ENCODE peak calls at places on chromosomes 11 and 22, in four cellular contexts. A, N, K and H are unnamed samples.

GRCh38 chr22:37546436-37547248 is 13.6 kb upstream of the CDC42EP1 start:
- DNase-seq in A (no peak), N (peak), K (no peak), H (peak)

GRCh38 chr11:12362857-12363256 is 14.5 kb upstream of the PARVA start:
- DNase-seq in A (no peak), N (no peak), K (no peak), H (no peak)

GRCh38 chr22:42528591-42529307 is 9.2 kb upstream of the RRP7A start:
- DNase-seq in A (no peak), N (no peak), K (no peak), H (peak)

GRCh38 chr22:29717789-29718188 is 2.0 kb upstream of the CABP7 start:
- DNase-seq in A (no peak), N (no peak), K (no peak), H (no peak)

GRCh38 chr11:8810331-8811301 is 100.4 kb upstream of the AKIP1 start:
- DNase-seq in A (peak), N (peak), K (no peak), H (peak)

GRCh38 chr11:6705905-6706535 is 22.9 kb upstream of the MRPL17 start:
- DNase-seq in A (peak), N (peak), K (no peak), H (no peak)

GRCh38 chr22:23288301-23289129 is 108.2 kb downstream of the BCR start:
- DNase-seq in A (no peak), N (no peak), K (no peak), H (no peak)

GRCh38 chr11:62842171-62842717 is 2.9 kb upstream of the WDR74 start:
- DNase-seq in A (no peak), N (no peak), K (no peak), H (no peak)

GRCh38 chr11:34302046-34302921 is 55.5 kb downstream of the ABTB2 start:
- DNase-seq in A (peak), N (peak), K (no peak), H (no peak)

GRCh38 chr22:44057411-44057987 is 33.4 kb downstream of the PARVB start:
- DNase-seq in A (no peak), N (no peak), K (no peak), H (peak)

GRCh38 chr22:31075961-31076360 is 5.2 kb upstream of the SMTN start:
- DNase-seq in A (no peak), N (peak), K (no peak), H (no peak)

GRCh38 chr22:40348025-40348658 is 1.8 kb downstream of the ADSL start:
- DNase-seq in A (peak), N (peak), K (peak), H (peak)

GRCh38 chr22:42932857-42933782 is 76.0 kb upstream of the ARFGAP3 start:
- DNase-seq in A (no peak), N (peak), K (no peak), H (no peak)

GRCh38 chr11:33633251-33634003 is 67.2 kb downstream of the C11orf91 start:
- DNase-seq in A (peak), N (peak), K (no peak), H (no peak)

GRCh38 chr22:17915676-17916075 is 108.7 kb downstream of the MICAL3 start:
- DNase-seq in A (no peak), N (no peak), K (no peak), H (no peak)

GRCh38 chr11:2732940-2733628 is 33.3 kb upstream of the KCNQ1OT1 start:
- DNase-seq in A (no peak), N (no peak), K (no peak), H (no peak)

GRCh38 chr22:49243335-49243734 is 584.3 kb downstream of the BRD1 start:
- DNase-seq in A (no peak), N (no peak), K (no peak), H (no peak)

GRCh38 chr11:75298191-75298590 is 53.3 kb downstream of the ARRB1 start:
- DNase-seq in A (no peak), N (no peak), K (no peak), H (no peak)

GRCh38 chr22:41762980-41763779 is 37.3 kb upstream of the CCDC134 start:
- DNase-seq in A (no peak), N (no peak), K (no peak), H (no peak)

GRCh38 chr22:17807571-17808410 is 33.5 kb upstream of the BID start:
- DNase-seq in A (no peak), N (peak), K (no peak), H (no peak)

GRCh38 chr22:39825661-39826102 is 67.9 kb downstream of the ENTHD1 start:
- DNase-seq in A (no peak), N (no peak), K (no peak), H (no peak)

GRCh38 chr11:108278546-108278945 is 55.7 kb downstream of the ATM start:
- DNase-seq in A (no peak), N (peak), K (no peak), H (no peak)

GRCh38 chr11:62705401-62705800 is 1.8 kb downstream of the BSCL2 start:
- DNase-seq in A (no peak), N (no peak), K (no peak), H (no peak)

GRCh38 chr11:78715639-78716311 is 141.1 kb upstream of the NARS2 start:
- DNase-seq in A (peak), N (peak), K (peak), H (peak)

GRCh38 chr22:30245985-30246901 is at the start of gene LIF:
- DNase-seq in A (no peak), N (peak), K (peak), H (no peak)

GRCh38 chr11:439315-440064 is 2.3 kb downstream of the ANO9 start:
- DNase-seq in A (no peak), N (no peak), K (peak), H (no peak)

GRCh38 chr11:74535371-74536118 is 42.0 kb upstream of the LIPT2 start:
- DNase-seq in A (no peak), N (no peak), K (no peak), H (no peak)

GRCh38 chr22:30882181-30882771 is 86.3 kb downstream of the MORC2 start:
- DNase-seq in A (no peak), N (no peak), K (no peak), H (no peak)

GRCh38 chr22:38834215-38834953 is 9.4 kb downstream of the NPTXR start:
- DNase-seq in A (no peak), N (no peak), K (no peak), H (no peak)

GRCh38 chr11:119434531-119435330 is 11.8 kb upstream of the THY1 start:
- DNase-seq in A (no peak), N (no peak), K (no peak), H (no peak)

GRCh38 chr11:120244966-120245365 is 5.0 kb downstream of the POU2F3 start:
- DNase-seq in A (no peak), N (no peak), K (no peak), H (no peak)

GRCh38 chr11:44805152-44805461 is 78.3 kb downstream of the TSPAN18 start:
- DNase-seq in A (no peak), N (no peak), K (no peak), H (no peak)

GRCh38 chr22:41366323-41367014 is 15.3 kb upstream of the TEF start:
- DNase-seq in A (no peak), N (no peak), K (no peak), H (no peak)